ENCODE peak calls at places on chromosomes 5 and 9, in five cellular contexts. C is neuronal stem cell, Z is mesenchymal stem cell, Y is endothelial cell of umbilical vein, T is tibial artery. X is an unnamed sample.
A peak's percentile ranks its signal among the peaks of the same experiment; 100 is the strongest.

GRCh38 chr9:126763130-126763764 is 41.6 kb upstream of the ZBTB43 start:
- DNase-seq in C (no peak), Y (no peak), T (no peak), Z (no peak), X (peak; percentile 23)

GRCh38 chr5:172855597-172856292 is 21.7 kb downstream of the ERGIC1 start:
- DNase-seq in Y (peak; percentile 84), C (no peak), T (peak; percentile 70), Z (no peak), X (no peak)

GRCh38 chr5:83767409-83767992 is 46.8 kb upstream of the HAPLN1 start:
- DNase-seq in C (peak; percentile 4), Y (no peak), T (no peak), Z (peak; percentile 12), X (peak; percentile 4)

GRCh38 chr5:60023255-60023654 is 129.7 kb upstream of the PDE4D start:
- DNase-seq in T (no peak), C (no peak), Y (no peak), Z (peak; percentile 28), X (no peak)

GRCh38 chr5:16552666-16553343 is 64.0 kb downstream of the RETREG1 start:
- DNase-seq in Z (peak; percentile 63), T (peak; percentile 85), C (peak; percentile 42), Y (peak; percentile 52), X (peak; percentile 95)

GRCh38 chr9:116812231-116813028 is 125.3 kb downstream of the TRIM32 start:
- DNase-seq in T (no peak), Z (peak; percentile 8), Y (no peak), C (no peak), X (no peak)

GRCh38 chr9:114677418-114677817 is 4.6 kb downstream of the TEX48 start:
- DNase-seq in Y (peak; percentile 97), C (no peak), Z (peak; percentile 100), T (no peak), X (peak; percentile 97)

GRCh38 chr5:97167435-97167834 is 15.6 kb downstream of the RIOK2 start:
- DNase-seq in T (no peak), Z (no peak), Y (no peak), C (no peak), X (no peak)

GRCh38 chr9:101435601-101436079 is at the start of gene ALDOB:
- DNase-seq in T (no peak), Y (no peak), Z (no peak), C (no peak), X (no peak)

GRCh38 chr9:109817146-109817845 is 37.3 kb downstream of the PALM2AKAP2 start:
- DNase-seq in T (no peak), C (no peak), Y (no peak), Z (peak; percentile 84), X (peak; percentile 19)

GRCh38 chr9:77455312-77455927 is 192.7 kb downstream of the GNA14 start:
- DNase-seq in Y (peak; percentile 34), T (no peak), C (no peak), Z (peak; percentile 43), X (peak; percentile 70)

GRCh38 chr5:111851616-111852015 is 94.6 kb upstream of the NREP start:
- DNase-seq in Y (no peak), C (no peak), Z (peak; percentile 58), T (no peak), X (no peak)

GRCh38 chr9:136773386-136774044 is 9.2 kb upstream of the LCN15 start:
- DNase-seq in Z (no peak), C (no peak), T (no peak), Y (peak; percentile 42), X (peak; percentile 25)

GRCh38 chr9:21996438-21996837 is 1.8 kb downstream of the CDKN2B-AS1 start:
- DNase-seq in Z (peak; percentile 27), Y (no peak), C (no peak), T (no peak), X (no peak)

GRCh38 chr9:112753725-112754124 is 3.2 kb downstream of the SNX30 start:
- DNase-seq in T (no peak), Y (no peak), Z (peak; percentile 87), C (no peak), X (peak; percentile 77)

GRCh38 chr9:96136992-96137665 is 164.8 kb downstream of the HSD17B3 start:
- DNase-seq in T (peak; percentile 70), Z (peak; percentile 90), C (no peak), Y (peak; percentile 56), X (no peak)
- H3K27me3 ChIP-seq in T (no peaks in the 10 kb centered on the region), Z (peaks cover 3% of the 10 kb centered on the region), C (no peaks in the 10 kb centered on the region), Y (no peaks in the 10 kb centered on the region), X (no peaks in the 10 kb centered on the region)

DNA sequence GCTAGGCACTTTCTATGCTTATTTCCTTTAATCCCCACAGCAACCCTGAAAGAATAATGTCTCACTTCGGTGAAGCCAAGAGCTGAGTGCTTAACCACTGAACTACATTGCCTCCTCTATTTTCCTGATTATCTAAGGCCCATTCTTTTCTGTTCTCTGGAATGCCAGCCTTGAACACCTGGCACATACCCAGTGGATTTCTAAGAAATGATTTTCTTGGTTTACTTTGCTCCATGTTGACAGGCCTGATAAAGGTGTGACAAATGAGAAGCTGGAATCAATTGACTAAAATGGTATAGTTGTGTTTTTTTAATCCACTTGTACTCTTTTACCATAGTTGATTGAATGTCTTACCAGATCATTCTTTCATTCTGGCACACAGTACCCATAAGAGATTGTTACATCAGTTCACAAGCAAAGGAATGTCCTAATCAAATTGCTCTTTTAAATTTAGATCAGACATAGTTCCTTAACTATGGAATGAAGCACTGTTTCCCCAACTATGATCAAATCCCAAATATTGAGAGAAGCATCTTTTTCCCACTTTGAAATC is 9.0 kb upstream of the ENC1 start:
- DNase-seq in Y (no peak), T (no peak), C (no peak), Z (no peak), X (no peak)
- H3K4me3 ChIP-seq in Y (no peak overlapping the region), T (no peak overlapping the region), C (no peak overlapping the region), Z (no peak overlapping the region), X (no peak overlapping the region)

GRCh38 chr5:176734756-176735342 is 75.5 kb upstream of the UNC5A start:
- DNase-seq in Z (no peak), T (peak; percentile 8), Y (no peak), C (no peak), X (no peak)

GRCh38 chr5:176731506-176732192 is 78.7 kb upstream of the UNC5A start:
- DNase-seq in Y (no peak), C (no peak), Z (no peak), T (no peak), X (no peak)

GRCh38 chr5:176733586-176734262 is 76.6 kb upstream of the UNC5A start:
- DNase-seq in C (no peak), T (peak; percentile 2), Y (no peak), Z (no peak), X (no peak)

GRCh38 chr5:176732306-176732705 is 78.1 kb upstream of the UNC5A start:
- DNase-seq in C (no peak), Z (no peak), T (no peak), Y (no peak), X (no peak)

DNA sequence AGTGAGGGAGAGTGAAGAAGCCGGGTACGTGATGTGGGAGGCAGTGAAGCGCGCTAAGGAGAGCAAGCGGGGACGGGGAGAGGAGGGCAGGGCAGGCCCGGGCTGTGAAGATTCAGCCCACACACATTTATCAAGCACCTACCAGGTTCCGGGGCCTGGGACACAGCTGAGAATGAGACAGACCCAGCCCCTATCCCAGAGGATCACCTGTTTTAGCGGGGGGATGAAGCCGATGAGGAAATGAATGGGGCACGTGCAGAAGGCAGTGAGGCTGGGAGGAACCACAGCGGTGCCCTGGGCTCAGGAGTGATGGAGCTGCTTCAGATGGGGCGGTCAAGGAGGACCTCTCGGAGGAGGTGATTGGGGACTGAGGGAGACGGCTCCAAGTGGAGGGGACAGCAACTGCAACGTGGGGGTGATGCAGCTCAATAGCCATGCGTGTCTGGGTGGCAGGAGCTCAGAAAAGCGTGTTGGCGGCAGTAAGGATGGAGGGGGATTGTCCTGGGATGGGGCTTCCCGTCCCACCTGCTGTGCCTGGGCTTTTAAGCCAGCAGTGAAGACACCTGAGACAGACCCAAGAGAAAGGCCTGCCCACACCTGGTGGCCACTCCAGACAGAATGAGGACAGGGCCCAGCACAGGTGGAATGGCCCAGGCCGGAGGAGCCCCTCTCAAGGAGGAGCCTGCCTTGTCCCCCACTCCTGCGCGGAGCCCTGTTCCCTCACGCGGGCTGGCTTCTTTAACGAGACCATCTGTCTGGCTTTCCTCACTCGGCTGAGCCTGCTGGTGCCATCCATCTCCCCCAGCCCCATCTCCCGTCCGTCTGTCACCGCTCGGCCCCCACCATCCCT is 77.4 kb upstream of the UNC5A start:
- DNase-seq in Y (no peak), Z (no peak), T (peak; percentile 15), C (no peak), X (no peak)
- H3K27me3 ChIP-seq in Y (no peaks in the 10 kb centered on the region), Z (peaks cover 53% of the 10 kb centered on the region), T (no peaks in the 10 kb centered on the region), C (no peaks in the 10 kb centered on the region), X (peaks cover 75% of the 10 kb centered on the region)

GRCh38 chr9:129962376-129962765 is 80.6 kb downstream of the FNBP1 start:
- DNase-seq in T (no peak), Z (peak; percentile 22), Y (no peak), C (no peak), X (no peak)

GRCh38 chr9:129964901-129965734 is 77.9 kb downstream of the FNBP1 start:
- DNase-seq in C (peak; percentile 26), T (no peak), Z (peak; percentile 93), Y (peak; percentile 48), X (peak; percentile 54)

GRCh38 chr9:129958771-129959170 is 84.2 kb downstream of the FNBP1 start:
- DNase-seq in Z (no peak), Y (no peak), T (no peak), C (no peak), X (no peak)

GRCh38 chr9:129968690-129969485 is 74.1 kb downstream of the FNBP1 start:
- DNase-seq in Y (peak; percentile 96), T (no peak), Z (peak; percentile 92), C (no peak), X (peak; percentile 89)

DNA sequence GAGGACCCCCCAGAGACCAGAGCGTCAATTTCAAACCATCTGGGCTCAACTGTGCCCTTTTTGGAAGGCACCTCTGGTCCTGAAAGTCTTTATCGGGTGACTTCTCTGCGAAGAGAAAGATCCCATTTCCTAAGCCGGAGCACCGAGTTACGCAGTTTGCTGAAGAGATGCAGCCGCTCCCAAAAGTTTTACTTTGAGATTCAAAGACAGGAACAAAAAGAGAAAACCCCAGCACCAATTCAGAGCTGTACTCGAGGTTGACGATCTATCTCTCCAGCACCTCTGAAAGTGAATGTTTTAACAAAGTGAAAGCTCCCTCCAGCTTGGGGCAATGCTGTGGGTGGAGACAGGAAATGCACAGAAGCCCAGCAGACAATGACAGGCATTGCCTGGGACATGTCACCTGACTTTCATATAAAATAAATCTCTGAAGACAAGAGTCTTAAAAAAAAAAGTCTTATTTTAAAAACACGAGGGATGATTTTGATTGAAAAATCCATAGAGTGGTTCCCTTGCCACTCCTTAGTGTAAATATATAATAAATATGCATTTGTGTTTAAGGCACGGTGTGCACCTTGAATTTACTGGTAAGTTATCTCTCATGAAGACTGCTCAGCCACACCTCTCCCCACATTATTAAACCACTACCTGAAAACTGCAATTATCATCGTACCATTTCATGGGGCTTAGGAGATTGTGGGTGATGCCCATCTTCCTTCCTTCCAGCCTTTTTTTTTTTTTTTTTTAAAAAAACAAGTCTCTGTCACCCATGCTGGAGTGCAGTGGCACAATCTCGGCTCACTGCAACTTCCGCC is 79.9 kb downstream of the FNBP1 start:
- DNase-seq in Z (peak; percentile 80), T (peak; percentile 50), Y (peak; percentile 70), C (no peak), X (peak; percentile 45)
- H3K4me3 ChIP-seq in Z (peak overlapping the region; percentile 82), T (peak overlapping the region; percentile 54), Y (peak overlapping the region; percentile 86), C (no peak overlapping the region), X (peak overlapping the region; percentile 75)

GRCh38 chr5:35821513-35821912 is 35.2 kb upstream of the IL7R start:
- DNase-seq in Y (no peak), C (no peak), T (no peak), Z (no peak), X (no peak)
- H3K27me3 ChIP-seq in Y (no peaks in the 10 kb centered on the region), C (no peaks in the 10 kb centered on the region), T (no peaks in the 10 kb centered on the region), Z (peaks cover 7% of the 10 kb centered on the region), X (no peaks in the 10 kb centered on the region)